ENCODE peak calls at places on chromosomes 3 and 15, in six cellular contexts. X is progenitor cell of endocrine pancreas, P is HTR-8/SVneo, T is activated T-cell treated with anti-CD3 and anti-CD28 coated beads for 1 hour, G is cardiac fibroblast, A is OCI-LY7. M is an unnamed sample.
A peak's percentile ranks its signal among the peaks of the same experiment; 100 is the strongest.

GRCh38 chr3:126433496-126434263 is 39.0 kb downstream of the CFAP100 start:
- DNase-seq in A (no peak), X (no peak), P (no peak), G (no peak), T (no peak), M (no peak)

GRCh38 chr15:75673426-75674247 is 25.9 kb downstream of the SNX33 start:
- DNase-seq in P (no peak), G (peak; percentile 90), A (no peak), X (no peak), T (no peak), M (no peak)

GRCh38 chr3:78091478-78092119 is 1051.7 kb downstream of the ROBO2 start:
- DNase-seq in X (no peak), T (no peak), G (no peak), A (no peak), P (no peak), M (no peak)

GRCh38 chr3:136751259-136752045 is 726 bp downstream of the STAG1 start:
- DNase-seq in T (peak; percentile 48), P (peak; percentile 49), A (peak; percentile 80), G (peak; percentile 82), X (peak; percentile 53), M (peak; percentile 54)

GRCh38 chr3:69425249-69425648 is 39.4 kb upstream of the FRMD4B start:
- DNase-seq in P (peak; percentile 31), X (no peak), A (peak; percentile 45), G (peak; percentile 58), T (no peak), M (peak; percentile 6)

GRCh38 chr3:153830552-153830951 is 290.6 kb upstream of the ARHGEF26 start:
- DNase-seq in X (no peak), A (no peak), T (no peak), P (no peak), G (no peak), M (peak; percentile 24)

GRCh38 chr3:4523710-4524422 is 30.7 kb downstream of the ITPR1 start:
- DNase-seq in G (no peak), P (no peak), A (no peak), T (no peak), X (no peak), M (no peak)

GRCh38 chr3:106809633-106810460 is 567.4 kb upstream of the CCDC54 start:
- DNase-seq in P (no peak), T (no peak), A (no peak), X (no peak), G (peak; percentile 32), M (no peak)

GRCh38 chr3:125143982-125144652 is 68.4 kb downstream of the SLC12A8 start:
- DNase-seq in P (no peak), A (no peak), T (no peak), X (no peak), G (no peak), M (no peak)

GRCh38 chr15:53511175-53511574 is 248.3 kb downstream of the WDR72 start:
- DNase-seq in T (no peak), X (no peak), A (no peak), P (no peak), G (no peak), M (no peak)

GRCh38 chr3:50611464-50612233 is at the start of gene CISH:
- DNase-seq in P (peak; percentile 89), A (peak; percentile 78), T (peak; percentile 82), G (peak; percentile 92), X (peak; percentile 88), M (peak; percentile 93)